ENCODE peak calls at places on chromosomes 5 and 9, in nine cellular contexts. One of them, this sample, is unnamed.

GRCh38 chr5:159913048-159913447 is 3.2 kb upstream of the ADRA1B start:
- DNase-seq in upper lobe of left lung: no peak
- DNase-seq in tibial nerve: no peak
- DNase-seq in A549: peak; percentile 70
- DNase-seq in sigmoid colon: no peak
- DNase-seq in HepG2: no peak
- DNase-seq in suprapubic skin: no peak
- DNase-seq in K562: no peak
- DNase-seq in ovary: no peak
- DNase-seq in this sample: no peak

GRCh38 chr5:151108566-151108965 is 27.7 kb upstream of the TNIP1 start:
- DNase-seq in upper lobe of left lung: no peak
- DNase-seq in tibial nerve: no peak
- DNase-seq in A549: no peak
- DNase-seq in sigmoid colon: peak; percentile 87
- DNase-seq in HepG2: no peak
- DNase-seq in suprapubic skin: no peak
- DNase-seq in K562: no peak
- DNase-seq in ovary: no peak
- DNase-seq in this sample: no peak

GRCh38 chr9:26975728-26976707 is 19.8 kb downstream of the IFT74 start:
- DNase-seq in upper lobe of left lung: no peak
- DNase-seq in tibial nerve: no peak
- DNase-seq in A549: peak; percentile 40
- DNase-seq in sigmoid colon: no peak
- DNase-seq in HepG2: peak; percentile 32
- DNase-seq in suprapubic skin: no peak
- DNase-seq in K562: peak; percentile 44
- DNase-seq in ovary: no peak
- DNase-seq in this sample: peak; percentile 38

GRCh38 chr9:77454668-77455067 is 193.5 kb downstream of the GNA14 start:
- DNase-seq in upper lobe of left lung: no peak
- DNase-seq in tibial nerve: no peak
- DNase-seq in A549: no peak
- DNase-seq in sigmoid colon: no peak
- DNase-seq in HepG2: no peak
- DNase-seq in suprapubic skin: no peak
- DNase-seq in K562: no peak
- DNase-seq in ovary: no peak
- DNase-seq in this sample: no peak

GRCh38 chr9:14219865-14220655 is 93.9 kb downstream of the NFIB start:
- DNase-seq in upper lobe of left lung: no peak
- DNase-seq in tibial nerve: no peak
- DNase-seq in A549: no peak
- DNase-seq in sigmoid colon: no peak
- DNase-seq in HepG2: no peak
- DNase-seq in suprapubic skin: no peak
- DNase-seq in K562: no peak
- DNase-seq in ovary: no peak
- DNase-seq in this sample: no peak

GRCh38 chr9:133650026-133650425 is 13.9 kb downstream of the DBH start:
- DNase-seq in upper lobe of left lung: peak; percentile 41
- DNase-seq in tibial nerve: no peak
- DNase-seq in A549: no peak
- DNase-seq in sigmoid colon: no peak
- DNase-seq in HepG2: no peak
- DNase-seq in suprapubic skin: no peak
- DNase-seq in K562: no peak
- DNase-seq in ovary: no peak
- DNase-seq in this sample: no peak

GRCh38 chr5:159330131-159330530 is at the start of gene IL12B:
- DNase-seq in upper lobe of left lung: no peak
- DNase-seq in tibial nerve: no peak
- DNase-seq in A549: no peak
- DNase-seq in sigmoid colon: no peak
- DNase-seq in HepG2: no peak
- DNase-seq in suprapubic skin: no peak
- DNase-seq in K562: no peak
- DNase-seq in ovary: no peak
- DNase-seq in this sample: no peak

GRCh38 chr5:149128023-149128875 is 13.0 kb upstream of the ABLIM3 start:
- DNase-seq in upper lobe of left lung: no peak
- DNase-seq in tibial nerve: no peak
- DNase-seq in A549: peak; percentile 76
- DNase-seq in sigmoid colon: no peak
- DNase-seq in HepG2: no peak
- DNase-seq in suprapubic skin: no peak
- DNase-seq in K562: peak; percentile 48
- DNase-seq in ovary: no peak
- DNase-seq in this sample: no peak

GRCh38 chr5:90741022-90741564 is 182.5 kb downstream of the ADGRV1 start:
- DNase-seq in upper lobe of left lung: no peak
- DNase-seq in tibial nerve: no peak
- DNase-seq in A549: no peak
- DNase-seq in sigmoid colon: no peak
- DNase-seq in HepG2: no peak
- DNase-seq in suprapubic skin: no peak
- DNase-seq in K562: no peak
- DNase-seq in ovary: no peak
- DNase-seq in this sample: no peak

GRCh38 chr5:59164041-59164830 is 581.4 kb downstream of the RAB3C start:
- DNase-seq in upper lobe of left lung: no peak
- DNase-seq in tibial nerve: no peak
- DNase-seq in A549: no peak
- DNase-seq in sigmoid colon: no peak
- DNase-seq in HepG2: no peak
- DNase-seq in suprapubic skin: no peak
- DNase-seq in K562: no peak
- DNase-seq in ovary: no peak
- DNase-seq in this sample: no peak

GRCh38 chr5:153542536-153542935 is 52.1 kb downstream of the GRIA1 start:
- DNase-seq in upper lobe of left lung: no peak
- DNase-seq in tibial nerve: no peak
- DNase-seq in A549: no peak
- DNase-seq in sigmoid colon: no peak
- DNase-seq in HepG2: no peak
- DNase-seq in suprapubic skin: no peak
- DNase-seq in K562: no peak
- DNase-seq in ovary: no peak
- DNase-seq in this sample: no peak

GRCh38 chr9:70119786-70120185 is 76.1 kb downstream of the MAMDC2 start:
- DNase-seq in upper lobe of left lung: no peak
- DNase-seq in tibial nerve: no peak
- DNase-seq in A549: no peak
- DNase-seq in sigmoid colon: no peak
- DNase-seq in HepG2: no peak
- DNase-seq in suprapubic skin: no peak
- DNase-seq in K562: no peak
- DNase-seq in ovary: no peak
- DNase-seq in this sample: no peak

GRCh38 chr9:37283730-37284235 is 138.7 kb upstream of the GRHPR start:
- DNase-seq in upper lobe of left lung: no peak
- DNase-seq in tibial nerve: no peak
- DNase-seq in A549: no peak
- DNase-seq in sigmoid colon: no peak
- DNase-seq in HepG2: peak; percentile 4
- DNase-seq in suprapubic skin: no peak
- DNase-seq in K562: no peak
- DNase-seq in ovary: no peak
- DNase-seq in this sample: no peak

GRCh38 chr5:146993876-146994530 is 115.4 kb upstream of the PPP2R2B start:
- DNase-seq in upper lobe of left lung: no peak
- DNase-seq in tibial nerve: no peak
- DNase-seq in A549: no peak
- DNase-seq in sigmoid colon: no peak
- DNase-seq in HepG2: no peak
- DNase-seq in suprapubic skin: no peak
- DNase-seq in K562: no peak
- DNase-seq in ovary: no peak
- DNase-seq in this sample: no peak

GRCh38 chr9:112884721-112885120 is 6.0 kb downstream of the SLC46A2 start:
- DNase-seq in upper lobe of left lung: no peak
- DNase-seq in tibial nerve: no peak
- DNase-seq in A549: no peak
- DNase-seq in sigmoid colon: no peak
- DNase-seq in HepG2: no peak
- DNase-seq in suprapubic skin: no peak
- DNase-seq in K562: no peak
- DNase-seq in ovary: no peak
- DNase-seq in this sample: no peak

GRCh38 chr5:150523472-150524350 is 15.8 kb downstream of the NDST1 start:
- DNase-seq in upper lobe of left lung: no peak
- DNase-seq in tibial nerve: no peak
- DNase-seq in A549: peak; percentile 75
- DNase-seq in sigmoid colon: no peak
- DNase-seq in HepG2: peak; percentile 73
- DNase-seq in suprapubic skin: no peak
- DNase-seq in K562: peak; percentile 64
- DNase-seq in ovary: no peak
- DNase-seq in this sample: peak; percentile 40

GRCh38 chr9:134632329-134632728 is 9.3 kb upstream of the COL5A1 start:
- DNase-seq in upper lobe of left lung: no peak
- DNase-seq in tibial nerve: peak; percentile 8
- DNase-seq in A549: no peak
- DNase-seq in sigmoid colon: peak; percentile 32
- DNase-seq in HepG2: no peak
- DNase-seq in suprapubic skin: no peak
- DNase-seq in K562: no peak
- DNase-seq in ovary: no peak
- DNase-seq in this sample: no peak

GRCh38 chr9:110328763-110329162 is 8.9 kb downstream of the TXNDC8 start:
- DNase-seq in upper lobe of left lung: no peak
- DNase-seq in tibial nerve: no peak
- DNase-seq in A549: no peak
- DNase-seq in sigmoid colon: no peak
- DNase-seq in HepG2: no peak
- DNase-seq in suprapubic skin: no peak
- DNase-seq in K562: no peak
- DNase-seq in ovary: no peak
- DNase-seq in this sample: no peak

GRCh38 chr5:150599281-150599680 is 41.2 kb upstream of the SYNPO start:
- DNase-seq in upper lobe of left lung: no peak
- DNase-seq in tibial nerve: no peak
- DNase-seq in A549: no peak
- DNase-seq in sigmoid colon: no peak
- DNase-seq in HepG2: no peak
- DNase-seq in suprapubic skin: no peak
- DNase-seq in K562: no peak
- DNase-seq in ovary: no peak
- DNase-seq in this sample: no peak

GRCh38 chr9:30075451-30076199 is 2308.8 kb upstream of the ACO1 start:
- DNase-seq in upper lobe of left lung: no peak
- DNase-seq in tibial nerve: no peak
- DNase-seq in A549: peak; percentile 1
- DNase-seq in sigmoid colon: no peak
- DNase-seq in HepG2: peak; percentile 1
- DNase-seq in suprapubic skin: no peak
- DNase-seq in K562: no peak
- DNase-seq in ovary: no peak
- DNase-seq in this sample: no peak

GRCh38 chr5:59517926-59518585 is 375.5 kb downstream of the PDE4D start:
- DNase-seq in upper lobe of left lung: no peak
- DNase-seq in tibial nerve: no peak
- DNase-seq in A549: peak; percentile 31
- DNase-seq in sigmoid colon: no peak
- DNase-seq in HepG2: no peak
- DNase-seq in suprapubic skin: no peak
- DNase-seq in K562: no peak
- DNase-seq in ovary: no peak
- DNase-seq in this sample: no peak

DNA sequence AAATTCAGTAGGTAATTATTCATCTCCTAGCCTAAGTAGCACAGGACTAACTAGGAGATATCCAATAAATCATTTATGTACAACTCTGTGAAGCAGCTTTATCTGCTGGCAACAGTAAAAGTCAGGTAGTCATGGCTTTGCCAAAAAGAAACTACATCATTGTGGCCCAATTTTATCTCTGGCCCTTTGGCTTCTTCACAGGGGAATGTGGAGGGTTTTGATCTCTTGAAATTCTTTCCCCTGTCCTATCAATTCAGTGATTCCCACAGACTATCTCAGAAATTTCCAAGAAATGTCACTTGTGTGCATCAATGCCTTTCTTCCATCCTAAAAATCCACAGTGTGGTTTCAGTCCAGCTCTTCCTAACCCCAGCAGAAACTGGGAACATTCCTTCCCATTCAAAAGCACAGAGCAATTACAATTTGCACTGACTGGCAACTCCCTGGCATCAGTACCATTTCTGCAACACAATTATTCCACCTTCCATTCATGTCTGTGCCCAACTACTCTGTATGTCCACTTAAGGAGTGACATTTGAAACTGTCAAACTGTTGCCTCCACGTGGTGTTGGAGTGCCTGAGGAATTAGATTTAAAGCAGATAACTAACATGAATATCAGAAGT is 6.6 kb downstream of the CDC14B start:
- DNase-seq in upper lobe of left lung: no peak
- DNase-seq in tibial nerve: no peak
- DNase-seq in A549: no peak
- DNase-seq in sigmoid colon: no peak
- DNase-seq in HepG2: no peak
- DNase-seq in suprapubic skin: no peak
- DNase-seq in K562: no peak
- DNase-seq in ovary: no peak
- DNase-seq in this sample: no peak
- H3K27ac ChIP-seq in upper lobe of left lung: no peak overlapping the region
- H3K27ac ChIP-seq in tibial nerve: no peak overlapping the region
- H3K27ac ChIP-seq in A549: peak overlapping the region; percentile 77
- H3K27ac ChIP-seq in sigmoid colon: peak overlapping the region; percentile 59
- H3K27ac ChIP-seq in HepG2: peak overlapping the region; percentile 54
- H3K27ac ChIP-seq in suprapubic skin: peak overlapping the region; percentile 12
- H3K27ac ChIP-seq in K562: no peak overlapping the region
- H3K27ac ChIP-seq in ovary: no peak overlapping the region
- H3K27ac ChIP-seq in this sample: no peak overlapping the region

GRCh38 chr5:14268236-14268701 is 125.1 kb downstream of the TRIO start:
- DNase-seq in upper lobe of left lung: no peak
- DNase-seq in tibial nerve: no peak
- DNase-seq in A549: peak; percentile 69
- DNase-seq in sigmoid colon: no peak
- DNase-seq in HepG2: peak; percentile 76
- DNase-seq in suprapubic skin: no peak
- DNase-seq in K562: peak; percentile 82
- DNase-seq in ovary: no peak
- DNase-seq in this sample: no peak
- TF ChIP-seq EP300 in upper lobe of left lung: no peak
- TF ChIP-seq EP300 in tibial nerve: no peak
- TF ChIP-seq EP300 in A549: peak; percentile 19
- TF ChIP-seq EP300 in sigmoid colon: no peak
- TF ChIP-seq EP300 in HepG2: no peak
- TF ChIP-seq EP300 in suprapubic skin: no peak
- TF ChIP-seq EP300 in K562: peak; percentile 56
- TF ChIP-seq EP300 in ovary: no peak
- TF ChIP-seq EP300 in this sample: no peak

GRCh38 chr5:125254267-125254666 is 507.8 kb upstream of the ZNF608 start:
- DNase-seq in upper lobe of left lung: no peak
- DNase-seq in tibial nerve: no peak
- DNase-seq in A549: no peak
- DNase-seq in sigmoid colon: no peak
- DNase-seq in HepG2: no peak
- DNase-seq in suprapubic skin: no peak
- DNase-seq in K562: no peak
- DNase-seq in ovary: no peak
- DNase-seq in this sample: no peak
- H3K4me3 ChIP-seq in upper lobe of left lung: no peak overlapping the region
- H3K4me3 ChIP-seq in tibial nerve: no peak overlapping the region
- H3K4me3 ChIP-seq in A549: no peak overlapping the region
- H3K4me3 ChIP-seq in sigmoid colon: no peak overlapping the region
- H3K4me3 ChIP-seq in HepG2: no peak overlapping the region
- H3K4me3 ChIP-seq in suprapubic skin: no peak overlapping the region
- H3K4me3 ChIP-seq in K562: no peak overlapping the region
- H3K4me3 ChIP-seq in ovary: no peak overlapping the region
- H3K4me3 ChIP-seq in this sample: no peak overlapping the region

GRCh38 chr9:121837113-121838010 is 185.9 kb downstream of the DAB2IP start:
- DNase-seq in upper lobe of left lung: peak; percentile 12
- DNase-seq in tibial nerve: no peak
- DNase-seq in A549: no peak
- DNase-seq in sigmoid colon: peak; percentile 72
- DNase-seq in HepG2: no peak
- DNase-seq in suprapubic skin: no peak
- DNase-seq in K562: no peak
- DNase-seq in ovary: peak; percentile 83
- DNase-seq in this sample: peak; percentile 15
- H3K27ac ChIP-seq in upper lobe of left lung: no peak overlapping the region
- H3K27ac ChIP-seq in tibial nerve: no peak overlapping the region
- H3K27ac ChIP-seq in A549: no peak overlapping the region
- H3K27ac ChIP-seq in sigmoid colon: no peak overlapping the region
- H3K27ac ChIP-seq in HepG2: no peak overlapping the region
- H3K27ac ChIP-seq in suprapubic skin: no peak overlapping the region
- H3K27ac ChIP-seq in K562: no peak overlapping the region
- H3K27ac ChIP-seq in ovary: peak overlapping the region; percentile 30
- H3K27ac ChIP-seq in this sample: no peak overlapping the region

This sample was measured in stomach.